ENCODE peak calls at places on chromosomes 7 and 10, in seven cellular contexts. A is activated T-helper 2 cell treated with anti-CD3 and anti-CD28 coated beads, Interferon-gamma antibody, Interleukin-2, Interleukin-4, amounts not matched to agents 10 μg/mL and 5 μg/mL and 100 μg/mL, durations not matched to agents 14 hours and 24 hours and 36 hours; B is GM13976; F is RWPE1; M is HEK293T; Y is germinal center; Q is left ventricle myocardium superior. Z is an unnamed sample.

GRCh38 chr7:64314493-64315020 is 796 bp downstream of the ZNF736 start:
- DNase-seq in A (no peak), M (no peak), F (no peak), B (no peak), Q (no peak), Y (no peak), Z (no peak)

GRCh38 chr7:128263420-128263819 is 22.3 kb downstream of the LEP start:
- DNase-seq in Q (no peak), B (no peak), M (no peak), A (no peak), F (peak; percentile 21), Y (no peak), Z (no peak)

GRCh38 chr10:49539320-49539885 is 482 bp upstream of the ERCC6 start:
- DNase-seq in F (peak; percentile 57), B (peak; percentile 44), A (no peak), Q (peak; percentile 56), Y (peak; percentile 24), M (peak; percentile 27), Z (peak; percentile 45)

GRCh38 chr7:47143344-47143743 is 438.6 kb downstream of the TNS3 start:
- DNase-seq in Y (no peak), B (no peak), Q (no peak), M (no peak), F (no peak), A (no peak), Z (no peak)

GRCh38 chr10:74967850-74968620 is 141.6 kb downstream of the KAT6B start:
- DNase-seq in B (no peak), Y (no peak), Q (no peak), F (peak; percentile 15), M (no peak), A (no peak), Z (no peak)

GRCh38 chr7:5501465-5501864 is 77.8 kb upstream of the TNRC18 start:
- DNase-seq in F (no peak), M (no peak), Q (no peak), A (no peak), Y (no peak), B (no peak), Z (no peak)

GRCh38 chr10:99534939-99535763 is 2.4 kb downstream of the NKX2-3 start:
- DNase-seq in F (peak; percentile 39), Q (no peak), A (no peak), M (no peak), B (peak; percentile 57), Y (no peak), Z (peak; percentile 54)

GRCh38 chr7:31811650-31812461 is 124.8 kb downstream of the PPP1R17 start:
- DNase-seq in M (peak; percentile 8), F (no peak), B (no peak), Q (no peak), Y (no peak), A (no peak), Z (no peak)

GRCh38 chr7:88111136-88111748 is 108.6 kb downstream of the SRI start:
- DNase-seq in A (no peak), M (peak; percentile 42), F (peak; percentile 39), Q (no peak), B (peak; percentile 23), Y (peak; percentile 16), Z (peak; percentile 26)

Z was measured in GM13977.